ENCODE peak calls at places on chromosomes 4 and X, in six cellular contexts. O is activated T-cell treated with anti-CD3 and anti-CD28 coated beads, Interleukin-2, amount 50 U/mL, for 24 hours; A is lower lobe of right lung; K is tibial nerve; R is nucleus accumbens; F is RPMI7951. U is an unnamed sample.

GRCh38 chr4:56641494-56642051 is 39.5 kb downstream of the HOPX start:
- DNase-seq in R (no peak), O (no peak), A (no peak), F (peak; percentile 72), K (no peak), U (no peak)

GRCh38 chr4:121077496-121077895 is 5.2 kb upstream of the NDNF start:
- DNase-seq in R (no peak), A (no peak), O (no peak), F (no peak), K (no peak), U (no peak)

GRCh38 chr4:61180405-61180804 is 19.7 kb upstream of the ADGRL3 start:
- DNase-seq in A (no peak), F (no peak), K (no peak), R (no peak), O (no peak), U (no peak)

GRCh38 chrX:66760648-66761047 is 121.8 kb upstream of the EDA2R start:
- DNase-seq in F (peak; percentile 14), K (no peak), A (no peak), R (no peak), O (no peak), U (no peak)

GRCh38 chr4:73608677-73609594 is 11.3 kb downstream of the RASSF6 start:
- DNase-seq in O (no peak), F (peak; percentile 38), R (no peak), A (no peak), K (no peak), U (no peak)

GRCh38 chr4:120156115-120156718 is 89.6 kb upstream of the MAD2L1 start:
- DNase-seq in F (peak; percentile 45), A (no peak), O (no peak), R (no peak), K (peak; percentile 31), U (no peak)

GRCh38 chr4:134470544-134470943 is 269.0 kb upstream of the PABPC4L start:
- DNase-seq in K (no peak), F (peak; percentile 0), A (no peak), O (no peak), R (no peak), U (no peak)

GRCh38 chr4:141636077-141636770 is at the start of gene IL15:
- DNase-seq in A (peak; percentile 84), R (no peak), K (peak; percentile 27), F (peak; percentile 75), O (peak; percentile 78), U (peak; percentile 82)

GRCh38 chr4:33411182-33411581 is 2691.0 kb downstream of the PCDH7 start:
- DNase-seq in R (no peak), K (no peak), A (no peak), F (peak; percentile 11), O (no peak), U (no peak)

GRCh38 chrX:17187301-17187836 is 187.6 kb upstream of the NHS start:
- DNase-seq in O (no peak), K (peak; percentile 21), R (no peak), A (no peak), F (no peak), U (no peak)

GRCh38 chr4:47837582-47838294 is at the start of gene CORIN:
- DNase-seq in F (no peak), O (peak; percentile 52), K (no peak), R (no peak), A (peak; percentile 55), U (peak; percentile 62)

GRCh38 chr4:791866-792630 is 33.9 kb downstream of the CPLX1 start:
- DNase-seq in F (no peak), R (no peak), O (peak; percentile 65), A (peak; percentile 60), K (no peak), U (no peak)

GRCh38 chr4:172995704-172996103 is 172.9 kb upstream of the GALNT7 start:
- DNase-seq in O (no peak), F (no peak), R (no peak), A (no peak), K (no peak), U (no peak)

GRCh38 chr4:25235401-25235800 is 1.6 kb downstream of the PI4K2B start:
- DNase-seq in R (no peak), K (no peak), F (no peak), A (no peak), O (no peak), U (no peak)

GRCh38 chr4:151931563-151931962 is 170.8 kb upstream of the GATB start:
- DNase-seq in F (no peak), K (no peak), R (no peak), A (no peak), O (no peak), U (no peak)

GRCh38 chr4:139028191-139028661 is 12.6 kb downstream of the NOCT start:
- DNase-seq in R (no peak), F (no peak), A (no peak), O (no peak), K (no peak), U (no peak)

GRCh38 chr4:36159208-36159607 is 85.1 kb downstream of the ARAP2 start:
- DNase-seq in K (no peak), R (no peak), A (no peak), F (no peak), O (no peak), U (no peak)

GRCh38 chr4:1009647-1010521 is 1.5 kb upstream of the FGFRL1 start:
- DNase-seq in K (peak; percentile 54), A (peak; percentile 79), F (peak; percentile 36), O (peak; percentile 84), R (peak; percentile 24), U (no peak)

GRCh38 chr4:147108409-147108808 is 162.7 kb upstream of the TTC29 start:
- DNase-seq in F (peak; percentile 23), R (no peak), A (no peak), O (no peak), K (no peak), U (no peak)

GRCh38 chr4:163764569-163764968 is 270.1 kb downstream of the TMA16 start:
- DNase-seq in R (no peak), F (no peak), O (no peak), A (no peak), K (no peak), U (no peak)

GRCh38 chrX:22803353-22803752 is 196.4 kb upstream of the DDX53 start:
- DNase-seq in A (no peak), F (no peak), R (no peak), K (no peak), O (no peak), U (no peak)

GRCh38 chr4:139144911-139145551 is 32.0 kb downstream of the ELF2 start:
- DNase-seq in O (no peak), A (no peak), K (no peak), F (no peak), R (no peak), U (no peak)

GRCh38 chr4:155544547-155544946 is 122.1 kb upstream of the GUCY1A1 start:
- DNase-seq in F (no peak), K (no peak), O (no peak), R (no peak), A (no peak), U (peak; percentile 77)

GRCh38 chr4:44162538-44163270 is 285.9 kb downstream of the KCTD8 start:
- DNase-seq in R (no peak), A (no peak), F (no peak), O (no peak), K (no peak), U (no peak)